ENCODE peak calls at places on chromosomes 13 and 19, in four cellular contexts. One of them, this sample, is unnamed.
A peak's percentile ranks its signal among the peaks of the same experiment; 100 is the strongest.

GRCh38 chr13:87677334-87678234 is 6.4 kb downstream of the SLITRK5 start:
- DNase-seq in tibial nerve: no peak
- DNase-seq in neural crest cell: peak; percentile 41
- DNase-seq in fibroblast of lung: no peak
- DNase-seq in this sample: no peak

GRCh38 chr19:15199652-15200574 is 882 bp downstream of the NOTCH3 start:
- DNase-seq in tibial nerve: no peak
- DNase-seq in fibroblast of lung: peak; percentile 37
- DNase-seq in neural crest cell: peak; percentile 78
- DNase-seq in this sample: peak; percentile 65

GRCh38 chr13:28735481-28736029 is 16.8 kb upstream of the SLC46A3 start:
- DNase-seq in tibial nerve: no peak
- DNase-seq in neural crest cell: no peak
- DNase-seq in fibroblast of lung: no peak
- DNase-seq in this sample: no peak

GRCh38 chr13:73754727-73755292 is 379.4 kb downstream of the KLF12 start:
- DNase-seq in neural crest cell: peak; percentile 50
- DNase-seq in fibroblast of lung: peak; percentile 56
- DNase-seq in tibial nerve: no peak
- DNase-seq in this sample: no peak

GRCh38 chr19:35062942-35063341 is 21.4 kb downstream of the HPN start:
- DNase-seq in neural crest cell: no peak
- DNase-seq in fibroblast of lung: no peak
- DNase-seq in tibial nerve: no peak
- DNase-seq in this sample: no peak

GRCh38 chr13:113836917-113837553 is 26.8 kb downstream of the GAS6 start:
- DNase-seq in tibial nerve: peak; percentile 68
- DNase-seq in neural crest cell: no peak
- DNase-seq in fibroblast of lung: peak; percentile 91
- DNase-seq in this sample: no peak

GRCh38 chr13:83024955-83025594 is 857.2 kb downstream of the SLITRK1 start:
- DNase-seq in neural crest cell: no peak
- DNase-seq in fibroblast of lung: peak; percentile 0
- DNase-seq in tibial nerve: no peak
- DNase-seq in this sample: no peak

GRCh38 chr13:109275848-109276247 is 510.5 kb downstream of the IRS2 start:
- DNase-seq in neural crest cell: no peak
- DNase-seq in tibial nerve: no peak
- DNase-seq in fibroblast of lung: peak; percentile 48
- DNase-seq in this sample: no peak

GRCh38 chr19:48506138-48506733 is 5.4 kb downstream of the LMTK3 start:
- DNase-seq in tibial nerve: no peak
- DNase-seq in fibroblast of lung: peak; percentile 33
- DNase-seq in neural crest cell: no peak
- DNase-seq in this sample: no peak

GRCh38 chr19:12838893-12839656 is 760 bp downstream of the MAST1 start:
- DNase-seq in neural crest cell: no peak
- DNase-seq in fibroblast of lung: no peak
- DNase-seq in tibial nerve: no peak
- DNase-seq in this sample: no peak

GRCh38 chr19:21109116-21109515 is 27.1 kb downstream of the ZNF714 start:
- DNase-seq in tibial nerve: no peak
- DNase-seq in neural crest cell: no peak
- DNase-seq in fibroblast of lung: peak; percentile 63
- DNase-seq in this sample: no peak

GRCh38 chr13:93098972-93099371 is 127.6 kb upstream of the GPC6 start:
- DNase-seq in tibial nerve: no peak
- DNase-seq in fibroblast of lung: no peak
- DNase-seq in neural crest cell: no peak
- DNase-seq in this sample: no peak

GRCh38 chr19:19074172-19074905 is 10.5 kb downstream of the SLC25A42 start:
- DNase-seq in tibial nerve: no peak
- DNase-seq in neural crest cell: no peak
- DNase-seq in fibroblast of lung: no peak
- DNase-seq in this sample: no peak

GRCh38 chr13:51804295-51805172 is 571 bp upstream of the DHRS12 start:
- DNase-seq in neural crest cell: no peak
- DNase-seq in tibial nerve: no peak
- DNase-seq in fibroblast of lung: no peak
- DNase-seq in this sample: no peak

GRCh38 chr19:1570836-1571235 is 2.7 kb upstream of the MEX3D start:
- DNase-seq in fibroblast of lung: no peak
- DNase-seq in tibial nerve: no peak
- DNase-seq in neural crest cell: no peak
- DNase-seq in this sample: no peak

GRCh38 chr19:3370214-3370720 is 3.9 kb downstream of the NFIC start:
- DNase-seq in tibial nerve: no peak
- DNase-seq in fibroblast of lung: no peak
- DNase-seq in neural crest cell: no peak
- DNase-seq in this sample: no peak

GRCh38 chr13:111210945-111211469 is 95.9 kb downstream of the ARHGEF7 start:
- DNase-seq in tibial nerve: no peak
- DNase-seq in fibroblast of lung: no peak
- DNase-seq in neural crest cell: no peak
- DNase-seq in this sample: no peak

GRCh38 chr13:33204130-33204927 is 81.2 kb downstream of the STARD13 start:
- DNase-seq in fibroblast of lung: peak; percentile 89
- DNase-seq in tibial nerve: peak; percentile 53
- DNase-seq in neural crest cell: no peak
- DNase-seq in this sample: no peak

GRCh38 chr19:623974-624373 is 9.4 kb downstream of the POLRMT start:
- DNase-seq in tibial nerve: peak; percentile 79
- DNase-seq in fibroblast of lung: peak; percentile 94
- DNase-seq in neural crest cell: no peak
- DNase-seq in this sample: no peak

GRCh38 chr13:24458736-24459135 is 53.8 kb downstream of the PARP4 start:
- DNase-seq in tibial nerve: no peak
- DNase-seq in fibroblast of lung: no peak
- DNase-seq in neural crest cell: no peak
- DNase-seq in this sample: no peak

GRCh38 chr13:24456396-24456795 is 56.2 kb downstream of the PARP4 start:
- DNase-seq in fibroblast of lung: no peak
- DNase-seq in tibial nerve: no peak
- DNase-seq in neural crest cell: no peak
- DNase-seq in this sample: no peak

GRCh38 chr13:24459234-24459633 is 53.3 kb downstream of the PARP4 start:
- DNase-seq in tibial nerve: no peak
- DNase-seq in fibroblast of lung: peak; percentile 56
- DNase-seq in neural crest cell: no peak
- DNase-seq in this sample: no peak

GRCh38 chr13:24452044-24452443 is 60.5 kb downstream of the PARP4 start:
- DNase-seq in tibial nerve: no peak
- DNase-seq in neural crest cell: no peak
- DNase-seq in fibroblast of lung: no peak
- DNase-seq in this sample: no peak

GRCh38 chr13:24454100-24454499 is 58.5 kb downstream of the PARP4 start:
- DNase-seq in tibial nerve: no peak
- DNase-seq in fibroblast of lung: no peak
- DNase-seq in neural crest cell: no peak
- DNase-seq in this sample: no peak
- TF ChIP-seq CTCF in tibial nerve: no peak
- TF ChIP-seq CTCF in fibroblast of lung: no peak
- TF ChIP-seq CTCF in neural crest cell: no peak
- TF ChIP-seq CTCF in this sample: no peak

GRCh38 chr13:98103942-98104880 is 38.7 kb upstream of the FARP1 start:
- DNase-seq in fibroblast of lung: no peak
- DNase-seq in neural crest cell: no peak
- DNase-seq in tibial nerve: no peak
- DNase-seq in this sample: no peak
- TF ChIP-seq CTCF in fibroblast of lung: peak; percentile 30
- TF ChIP-seq CTCF in neural crest cell: peak; percentile 41
- TF ChIP-seq CTCF in tibial nerve: no peak
- TF ChIP-seq CTCF in this sample: peak; percentile 13

GRCh38 chr19:46471116-46471733 is at the start of gene PNMA8A:
- DNase-seq in fibroblast of lung: peak; percentile 85
- DNase-seq in tibial nerve: no peak
- DNase-seq in neural crest cell: peak; percentile 82
- DNase-seq in this sample: peak; percentile 86

GRCh38 chr19:46470376-46470775 is 987 bp downstream of the PNMA8A start:
- DNase-seq in fibroblast of lung: no peak
- DNase-seq in neural crest cell: no peak
- DNase-seq in tibial nerve: no peak
- DNase-seq in this sample: no peak

GRCh38 chr19:46469541-46470185 is 1.7 kb downstream of the PNMA8A start:
- DNase-seq in tibial nerve: no peak
- DNase-seq in neural crest cell: no peak
- DNase-seq in fibroblast of lung: no peak
- DNase-seq in this sample: no peak

GRCh38 chr19:46461537-46461936 is 9.8 kb downstream of the PNMA8A start:
- DNase-seq in neural crest cell: no peak
- DNase-seq in fibroblast of lung: no peak
- DNase-seq in tibial nerve: no peak
- DNase-seq in this sample: no peak

GRCh38 chr19:46466536-46467199 is 4.7 kb downstream of the PNMA8A start:
- DNase-seq in tibial nerve: no peak
- DNase-seq in fibroblast of lung: peak; percentile 91
- DNase-seq in neural crest cell: no peak
- DNase-seq in this sample: no peak
- TF ChIP-seq CTCF in tibial nerve: no peak
- TF ChIP-seq CTCF in fibroblast of lung: no peak
- TF ChIP-seq CTCF in neural crest cell: no peak
- TF ChIP-seq CTCF in this sample: no peak

GRCh38 chr13:49865174-49865573 is 71.0 kb downstream of the SPRYD7 start:
- DNase-seq in neural crest cell: no peak
- DNase-seq in tibial nerve: no peak
- DNase-seq in fibroblast of lung: no peak
- DNase-seq in this sample: no peak

GRCh38 chr13:49867834-49868233 is 68.3 kb downstream of the SPRYD7 start:
- DNase-seq in fibroblast of lung: no peak
- DNase-seq in neural crest cell: no peak
- DNase-seq in tibial nerve: no peak
- DNase-seq in this sample: no peak

GRCh38 chr13:49874430-49874829 is 61.7 kb downstream of the SPRYD7 start:
- DNase-seq in neural crest cell: no peak
- DNase-seq in tibial nerve: no peak
- DNase-seq in fibroblast of lung: no peak
- DNase-seq in this sample: no peak

DNA sequence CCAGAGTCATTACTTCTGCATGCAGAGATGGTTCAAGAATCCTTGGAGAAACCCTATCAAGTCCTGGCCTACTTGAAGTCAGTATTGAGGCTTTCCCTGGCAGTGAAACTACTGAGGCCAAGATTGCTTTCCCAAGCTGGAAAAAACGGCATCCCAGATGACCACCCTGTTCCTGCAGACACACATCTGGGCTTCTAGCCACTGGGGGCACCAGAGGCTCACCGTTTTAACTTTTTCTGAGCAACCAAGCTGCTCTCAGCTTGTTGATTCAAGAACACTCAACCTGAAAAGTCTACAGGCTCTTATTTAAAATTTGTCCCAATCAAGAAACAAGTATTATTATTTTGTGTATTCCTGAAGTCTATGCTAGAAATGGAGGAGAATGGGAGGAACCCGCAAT is 66.6 kb downstream of the SPRYD7 start:
- DNase-seq in neural crest cell: peak; percentile 6
- DNase-seq in fibroblast of lung: peak; percentile 20
- DNase-seq in tibial nerve: no peak
- DNase-seq in this sample: no peak
- TF ChIP-seq CTCF in neural crest cell: peak; percentile 47
- TF ChIP-seq CTCF in fibroblast of lung: peak; percentile 27
- TF ChIP-seq CTCF in tibial nerve: peak; percentile 20
- TF ChIP-seq CTCF in this sample: no peak

This sample was measured in mesothelial cell of epicardium.